ENCODE peak calls at places on chromosomes 3 and 15, in eight cellular contexts. P is PC-3, J is fibroblast of villous mesenchyme, W is AG04449, G is colonic mucosa, V is AG10803, U is lower leg skin, X is cardiac fibroblast. I is an unnamed sample.

GRCh38 chr3:152969557-152970300 is 134.8 kb downstream of the P2RY1 start:
- DNase-seq in P (peak), J (peak), W (no peak), G (no peak), V (peak), U (no peak), X (peak), I (peak)

GRCh38 chr15:49082960-49083359 is 36.7 kb upstream of the SECISBP2L start:
- DNase-seq in P (no peak), J (peak), W (peak), G (no peak), V (peak), U (no peak), X (peak), I (peak)

GRCh38 chr3:8980756-8981257 is 17.5 kb upstream of the RAD18 start:
- DNase-seq in P (no peak), J (no peak), W (no peak), G (no peak), V (no peak), U (no peak), X (no peak), I (no peak)

GRCh38 chr15:28961391-28961790 is 75.6 kb downstream of the APBA2 start:
- DNase-seq in P (no peak), J (no peak), W (no peak), G (no peak), V (no peak), U (no peak), X (no peak), I (no peak)

GRCh38 chr3:190912736-190913135 is 50.2 kb upstream of the GMNC start:
- DNase-seq in P (peak), J (no peak), W (no peak), G (no peak), V (no peak), U (no peak), X (no peak), I (no peak)

GRCh38 chr15:32909431-32909830 is 191.6 kb downstream of the GREM1 start:
- DNase-seq in P (peak), J (peak), W (peak), G (no peak), V (peak), U (no peak), X (peak), I (peak)

GRCh38 chr15:52082197-52083036 is 30.2 kb downstream of the BCL2L10 start:
- DNase-seq in P (no peak), J (peak), W (no peak), G (no peak), V (peak), U (no peak), X (peak), I (peak)

GRCh38 chr3:192816274-192816853 is 89.0 kb upstream of the FGF12 start:
- DNase-seq in P (peak), J (peak), W (no peak), G (no peak), V (peak), U (no peak), X (peak), I (peak)

GRCh38 chr15:40702077-40702476 is 7.1 kb downstream of the RAD51 start:
- DNase-seq in P (peak), J (peak), W (no peak), G (no peak), V (peak), U (no peak), X (peak), I (peak)

GRCh38 chr3:190338717-190339116 is 16.5 kb upstream of the CLDN1 start:
- DNase-seq in P (peak), J (no peak), W (no peak), G (no peak), V (no peak), U (peak), X (no peak), I (no peak)

GRCh38 chr15:25829075-25829474 is 34.1 kb downstream of the ATP10A start:
- DNase-seq in P (no peak), J (no peak), W (no peak), G (no peak), V (no peak), U (no peak), X (no peak), I (no peak)

GRCh38 chr3:21056293-21056692 is 694.7 kb downstream of the ZNF385D start:
- DNase-seq in P (no peak), J (no peak), W (no peak), G (no peak), V (no peak), U (no peak), X (no peak), I (no peak)

GRCh38 chr3:43948013-43948412 is 257.3 kb downstream of the ABHD5 start:
- DNase-seq in P (peak), J (no peak), W (no peak), G (no peak), V (peak), U (no peak), X (no peak), I (no peak)

GRCh38 chr15:69648775-69649735 is 196.4 kb downstream of the RPLP1 start:
- DNase-seq in P (no peak), J (no peak), W (no peak), G (no peak), V (no peak), U (no peak), X (no peak), I (no peak)

GRCh38 chr3:50655009-50655830 is 19.5 kb upstream of the DOCK3 start:
- DNase-seq in P (no peak), J (peak), W (no peak), G (no peak), V (no peak), U (no peak), X (no peak), I (peak)

GRCh38 chr15:65368300-65368617 is 9.5 kb downstream of the IGDCC3 start:
- DNase-seq in P (no peak), J (no peak), W (no peak), G (no peak), V (no peak), U (no peak), X (no peak), I (no peak)

GRCh38 chr15:51939216-51939615 is 32.4 kb downstream of the LEO1 start:
- DNase-seq in P (no peak), J (no peak), W (no peak), G (no peak), V (peak), U (no peak), X (no peak), I (no peak)

GRCh38 chr3:119222400-119222799 is 18.3 kb downstream of the B4GALT4 start:
- DNase-seq in P (no peak), J (peak), W (no peak), G (no peak), V (no peak), U (no peak), X (no peak), I (no peak)

GRCh38 chr15:57218826-57219576 is 157.3 kb upstream of the CGNL1 start:
- DNase-seq in P (no peak), J (peak), W (peak), G (no peak), V (peak), U (no peak), X (peak), I (peak)

GRCh38 chr15:58771621-58772235 is 626 bp downstream of the MINDY2 start:
- DNase-seq in P (peak), J (no peak), W (no peak), G (peak), V (no peak), U (peak), X (peak), I (no peak)

GRCh38 chr3:111715911-111716523 is 120.9 kb upstream of the ZBED2 start:
- DNase-seq in P (peak), J (peak), W (no peak), G (peak), V (peak), U (peak), X (peak), I (peak)

GRCh38 chr3:4776399-4776979 is 202.7 kb upstream of the BHLHE40 start:
- DNase-seq in P (peak), J (no peak), W (no peak), G (no peak), V (no peak), U (no peak), X (no peak), I (no peak)

GRCh38 chr3:48679416-48680380 is 6.0 kb downstream of the NCKIPSD start:
- DNase-seq in P (no peak), J (no peak), W (no peak), G (no peak), V (no peak), U (no peak), X (no peak), I (no peak)

GRCh38 chr3:16329792-16330061 is 64.7 kb downstream of the OXNAD1 start:
- DNase-seq in P (no peak), J (no peak), W (no peak), G (no peak), V (no peak), U (no peak), X (no peak), I (no peak)

GRCh38 chr3:62884041-62884870 is 9.0 kb upstream of the CADPS start:
- DNase-seq in P (no peak), J (no peak), W (no peak), G (no peak), V (no peak), U (no peak), X (no peak), I (no peak)
- H3K4me3 ChIP-seq in P (no peak), J (no peak), W (no peak), G (no peak), V (no peak), U (no peak), X (no peak), I (no peak)

GRCh38 chr3:2856793-2857135 is 253.4 kb downstream of the IL5RA start:
- DNase-seq in P (no peak), J (no peak), W (no peak), G (no peak), V (no peak), U (no peak), X (no peak), I (no peak)
- TF ChIP-seq CTCF in P (no peak), J (no peak), W (no peak), G (no peak), V (no peak), U (no peak), X (no peak), I (no peak)

GRCh38 chr3:13475871-13476590 is 4.1 kb upstream of the HDAC11 start:
- DNase-seq in P (peak), J (no peak), W (no peak), G (no peak), V (peak), U (no peak), X (no peak), I (no peak)

GRCh38 chr3:13479582-13480339 is at the start of gene HDAC11:
- DNase-seq in P (peak), J (peak), W (peak), G (peak), V (peak), U (peak), X (peak), I (peak)

GRCh38 chr3:13480340-13481318 is 523 bp downstream of the HDAC11 start:
- DNase-seq in P (no peak), J (peak), W (no peak), G (peak), V (no peak), U (no peak), X (peak), I (peak)

GRCh38 chr3:13479332-13479581 is 849 bp upstream of the HDAC11 start:
- DNase-seq in P (peak), J (no peak), W (no peak), G (peak), V (no peak), U (no peak), X (peak), I (no peak)

DNA sequence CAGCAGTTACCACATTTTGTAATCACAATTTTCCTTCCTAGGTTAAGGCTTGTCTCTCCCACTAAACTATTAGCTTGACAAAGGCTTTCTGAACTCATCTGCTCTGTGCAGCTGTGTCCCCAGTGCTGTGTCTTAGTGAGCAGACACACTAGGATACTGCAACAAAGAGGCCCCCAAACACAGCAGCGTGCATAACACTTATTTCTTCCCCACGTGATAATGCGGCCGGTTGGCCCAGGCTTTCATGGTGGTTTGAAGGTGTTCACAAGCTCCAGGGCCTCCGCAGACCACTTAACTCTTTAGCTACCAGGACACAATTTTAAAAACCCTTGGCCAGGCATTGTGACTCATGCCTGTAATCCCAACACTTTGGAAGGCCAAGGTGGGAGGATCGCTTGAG is 2.2 kb upstream of the HDAC11 start:
- DNase-seq in P (no peak), J (no peak), W (no peak), G (no peak), V (no peak), U (no peak), X (no peak), I (no peak)
- H3K4me3 ChIP-seq in P (no peak), J (no peak), W (no peak), G (no peak), V (no peak), U (no peak), X (no peak), I (no peak)

GRCh38 chr3:124577494-124578167 is 152.6 kb upstream of the UMPS start:
- DNase-seq in P (no peak), J (no peak), W (no peak), G (no peak), V (no peak), U (no peak), X (no peak), I (no peak)

GRCh38 chr3:124572851-124573405 is 157.3 kb upstream of the UMPS start:
- DNase-seq in P (no peak), J (no peak), W (no peak), G (no peak), V (no peak), U (no peak), X (no peak), I (no peak)

GRCh38 chr3:124574012-124574411 is 156.2 kb upstream of the UMPS start:
- DNase-seq in P (no peak), J (no peak), W (no peak), G (no peak), V (no peak), U (no peak), X (no peak), I (no peak)

GRCh38 chr3:124579641-124580040 is 150.6 kb upstream of the UMPS start:
- DNase-seq in P (no peak), J (no peak), W (no peak), G (no peak), V (no peak), U (no peak), X (no peak), I (no peak)

DNA sequence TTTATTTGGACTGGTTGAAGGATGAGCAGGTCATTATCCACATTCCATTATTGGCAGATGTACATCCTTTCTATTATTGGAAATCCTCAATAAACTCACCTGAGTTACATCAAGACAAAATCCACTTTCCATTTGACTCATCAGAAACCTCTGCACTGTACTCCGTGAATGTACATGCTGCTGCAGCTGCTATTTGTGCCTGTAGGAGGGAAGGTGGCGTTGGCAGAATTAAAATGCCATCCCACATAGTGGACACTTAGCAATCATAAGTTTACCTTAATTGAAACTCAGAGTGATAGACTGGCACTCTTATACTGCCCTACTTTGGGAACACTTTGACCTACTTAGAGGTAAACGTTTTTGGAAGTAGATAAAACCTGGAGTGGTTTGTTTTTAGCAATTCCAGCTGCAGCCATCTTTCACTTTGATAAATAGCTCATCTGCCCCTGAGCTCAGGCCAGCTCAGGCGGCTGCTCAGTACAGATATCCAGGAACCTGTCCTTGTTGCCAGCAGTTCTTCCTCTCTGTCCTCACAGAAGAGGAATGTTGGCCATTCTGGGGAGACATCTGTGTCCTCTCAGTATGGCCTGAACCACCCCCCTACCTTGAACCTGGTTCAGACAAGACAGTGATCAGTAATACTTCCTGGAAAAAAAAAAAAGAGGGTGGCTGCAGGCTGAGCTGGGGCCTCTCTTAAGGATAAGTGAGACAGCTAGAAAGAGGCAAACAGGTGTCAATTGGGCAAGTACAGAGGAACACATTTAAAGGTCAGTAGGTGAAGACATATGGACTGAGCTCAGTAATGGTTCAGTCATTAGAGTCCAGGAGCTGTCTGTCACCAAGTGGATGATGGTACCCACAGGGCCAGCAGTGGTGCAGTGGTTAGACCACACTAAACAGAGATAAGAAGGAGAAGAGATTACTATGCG is 153.4 kb upstream of the UMPS start:
- DNase-seq in P (no peak), J (no peak), W (no peak), G (no peak), V (no peak), U (no peak), X (no peak), I (no peak)
- TF ChIP-seq CTCF in P (no peak), J (no peak), W (no peak), G (no peak), V (no peak), U (no peak), X (no peak), I (no peak)

GRCh38 chr15:78676424-78677110 is 35.6 kb upstream of the CHRNB4 start:
- DNase-seq in P (no peak), J (no peak), W (no peak), G (no peak), V (no peak), U (no peak), X (no peak), I (no peak)
- H3K4me3 ChIP-seq in P (no peak), J (no peak), W (no peak), G (no peak), V (no peak), U (no peak), X (no peak), I (no peak)

DNA sequence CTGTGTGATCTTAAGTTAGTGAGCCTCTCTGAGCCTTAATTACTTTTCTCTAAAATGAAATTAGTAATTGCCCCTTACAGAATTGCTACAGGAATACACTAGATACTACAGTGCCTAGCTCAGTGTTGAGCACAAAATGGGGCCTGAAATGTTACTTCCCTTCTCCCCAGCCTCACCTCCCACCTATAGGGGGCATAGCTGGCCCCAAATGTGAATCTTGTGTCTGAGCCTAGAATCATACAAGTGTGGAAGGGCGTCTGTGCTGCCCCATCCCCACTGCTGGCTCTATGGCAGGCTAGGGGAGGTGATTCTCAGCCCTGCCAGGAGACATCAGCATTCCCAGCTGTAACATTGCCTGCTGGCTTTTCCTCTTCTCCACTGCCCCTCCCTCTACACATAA is 42.7 kb downstream of the IFT122 start:
- DNase-seq in P (no peak), J (no peak), W (no peak), G (no peak), V (no peak), U (no peak), X (no peak), I (no peak)
- TF ChIP-seq CTCF in P (no peak), J (peak), W (no peak), G (no peak), V (peak), U (no peak), X (peak), I (peak)

GRCh38 chr3:106827515-106828213 is 549.6 kb upstream of the CCDC54 start:
- DNase-seq in P (peak), J (peak), W (no peak), G (no peak), V (peak), U (no peak), X (peak), I (peak)
- H3K4me3 ChIP-seq in P (no peak), J (no peak), W (no peak), G (no peak), V (no peak), U (no peak), X (no peak), I (no peak)

GRCh38 chr3:60755094-60755493 is 496.2 kb downstream of the FHIT start:
- DNase-seq in P (peak), J (no peak), W (no peak), G (no peak), V (no peak), U (no peak), X (no peak), I (no peak)
- TF ChIP-seq CTCF in P (peak), J (no peak), W (no peak), G (no peak), V (peak), U (no peak), X (no peak), I (peak)

GRCh38 chr3:54604495-54604894 is 323.4 kb downstream of the LRTM1 start:
- DNase-seq in P (no peak), J (no peak), W (no peak), G (no peak), V (no peak), U (no peak), X (no peak), I (no peak)

DNA sequence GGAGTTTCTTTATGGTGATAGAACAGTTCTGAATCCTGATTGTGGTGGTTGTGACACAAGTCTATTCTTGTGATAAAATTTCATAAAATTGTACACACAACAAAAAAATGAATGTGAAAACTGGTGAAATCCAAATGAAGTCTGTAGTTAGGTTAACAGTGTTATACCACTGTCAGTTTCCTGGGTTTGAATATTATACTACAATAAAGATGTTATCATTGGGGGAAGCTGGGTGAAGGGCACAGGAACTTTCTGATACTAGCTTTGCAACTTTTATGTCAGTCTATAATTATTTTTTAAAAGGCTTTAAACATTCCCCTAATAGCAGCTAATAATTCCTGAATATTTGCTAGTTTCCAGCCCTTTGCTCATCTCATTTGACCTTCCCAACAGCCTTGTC is 319.8 kb downstream of the LRTM1 start:
- DNase-seq in P (no peak), J (no peak), W (no peak), G (no peak), V (no peak), U (no peak), X (no peak), I (no peak)
- H3K4me3 ChIP-seq in P (no peak), J (no peak), W (no peak), G (no peak), V (no peak), U (no peak), X (no peak), I (no peak)

I was measured in choroid plexus epithelial cell.